ENCODE peak calls at places on chromosomes 13 and 19, in five cellular contexts. Y, P, X, D and R are unnamed samples.

GRCh38 chr19:14021474-14021873 is 6.5 kb upstream of the RLN3 start:
- DNase-seq in Y (no peak), P (no peak), X (no peak), D (no peak), R (no peak)

GRCh38 chr13:50116430-50116973 is 101.3 kb downstream of the KCNRG start:
- DNase-seq in Y (no peak), P (no peak), X (no peak), D (no peak), R (no peak)

GRCh38 chr13:30821421-30821820 is 84.7 kb upstream of the MEDAG start:
- DNase-seq in Y (no peak), P (no peak), X (no peak), D (no peak), R (no peak)

GRCh38 chr19:49691243-49692101 is 556 bp downstream of the CPT1C start:
- DNase-seq in Y (no peak), P (peak; percentile 63), X (no peak), D (peak; percentile 27), R (no peak)

GRCh38 chr19:19232231-19232630 is 20.5 kb downstream of the NCAN start:
- DNase-seq in Y (no peak), P (no peak), X (no peak), D (no peak), R (no peak)

GRCh38 chr19:46471116-46471733 is at the start of gene PNMA8A:
- DNase-seq in Y (no peak), P (peak; percentile 60), X (no peak), D (no peak), R (no peak)

GRCh38 chr13:101939370-101939769 is 462.5 kb downstream of the FGF14 start:
- DNase-seq in Y (no peak), P (no peak), X (no peak), D (no peak), R (no peak)

GRCh38 chr13:60426075-60426474 is 29.1 kb downstream of the TDRD3 start:
- DNase-seq in Y (no peak), P (no peak), X (no peak), D (no peak), R (no peak)

GRCh38 chr19:15840833-15841232 is 25.4 kb upstream of the OR10H1 start:
- DNase-seq in Y (no peak), P (no peak), X (no peak), D (no peak), R (no peak)

GRCh38 chr13:83377486-83377885 is 504.8 kb downstream of the SLITRK1 start:
- DNase-seq in Y (no peak), P (no peak), X (no peak), D (no peak), R (no peak)

GRCh38 chr19:4521170-4521887 is 3.0 kb upstream of the PLIN4 start:
- DNase-seq in Y (no peak), P (peak; percentile 24), X (no peak), D (no peak), R (no peak)

GRCh38 chr19:55173717-55174409 is 6.2 kb downstream of the SYT5 start:
- DNase-seq in Y (no peak), P (peak; percentile 73), X (no peak), D (peak; percentile 21), R (no peak)

GRCh38 chr13:41019578-41020347 is 647 bp upstream of the ELF1 start:
- DNase-seq in Y (no peak), P (no peak), X (no peak), D (no peak), R (no peak)

GRCh38 chr19:55939206-55939605 is 7.1 kb upstream of the NLRP13 start:
- DNase-seq in Y (no peak), P (no peak), X (no peak), D (no peak), R (peak; percentile 53)

GRCh38 chr13:23705578-23705977 is 135.4 kb downstream of the TNFRSF19 start:
- DNase-seq in Y (no peak), P (peak; percentile 43), X (no peak), D (no peak), R (no peak)

GRCh38 chr19:56508282-56508778 is 675 bp downstream of the ZNF471 start:
- DNase-seq in Y (no peak), P (no peak), X (no peak), D (no peak), R (no peak)

GRCh38 chr19:703651-704446 is 4.9 kb upstream of the PALM start:
- DNase-seq in Y (no peak), P (no peak), X (peak; percentile 37), D (peak; percentile 48), R (no peak)

GRCh38 chr13:20190481-20191310 is 2.0 kb downstream of the GJB2 start:
- DNase-seq in Y (no peak), P (peak; percentile 75), X (no peak), D (no peak), R (peak; percentile 77)

GRCh38 chr13:50529154-50529882 is 314.2 kb downstream of the DLEU7 start:
- DNase-seq in Y (no peak), P (peak; percentile 84), X (no peak), D (peak; percentile 8), R (no peak)

GRCh38 chr19:10142701-10143375 is 23.1 kb upstream of the EIF3G start:
- DNase-seq in Y (no peak), P (no peak), X (peak; percentile 10), D (peak; percentile 42), R (no peak)

GRCh38 chr13:46354143-46355087 is 32.6 kb downstream of the RUBCNL start:
- DNase-seq in Y (no peak), P (peak; percentile 96), X (peak; percentile 31), D (peak; percentile 11), R (no peak)

GRCh38 chr19:38831142-38831605 is 420 bp downstream of the ECH1 start:
- DNase-seq in Y (no peak), P (peak; percentile 97), X (no peak), D (no peak), R (no peak)

GRCh38 chr13:30340367-30341184 is 33.2 kb upstream of the KATNAL1 start:
- DNase-seq in Y (no peak), P (peak; percentile 99), X (no peak), D (no peak), R (no peak)

GRCh38 chr13:27969073-27969865 is at the start of gene CDX2:
- DNase-seq in Y (no peak), P (no peak), X (no peak), D (no peak), R (no peak)

GRCh38 chr13:100636441-100636840 is 38.2 kb downstream of the TMTC4 start:
- DNase-seq in Y (no peak), P (no peak), X (no peak), D (no peak), R (no peak)

GRCh38 chr19:5691205-5691929 is 1.3 kb downstream of the RPL36 start:
- DNase-seq in Y (no peak), P (peak; percentile 55), X (no peak), D (peak; percentile 77), R (no peak)

GRCh38 chr19:19366691-19367396 is 38.6 kb upstream of the GATAD2A start:
- DNase-seq in Y (no peak), P (peak; percentile 66), X (peak; percentile 49), D (peak; percentile 74), R (no peak)

GRCh38 chr19:31054430-31054829 is 294.8 kb downstream of the TSHZ3 start:
- DNase-seq in Y (no peak), P (peak; percentile 63), X (peak; percentile 7), D (peak; percentile 48), R (peak; percentile 62)

GRCh38 chr19:40687525-40688016 is 2.9 kb downstream of the NUMBL start:
- DNase-seq in Y (no peak), P (peak; percentile 81), X (no peak), D (no peak), R (peak; percentile 96)

GRCh38 chr19:2051771-2052704 is 994 bp upstream of the MKNK2 start:
- DNase-seq in Y (no peak), P (no peak), X (no peak), D (peak; percentile 38), R (no peak)

GRCh38 chr19:54415208-54415900 is at the start of gene TTYH1:
- DNase-seq in Y (no peak), P (no peak), X (no peak), D (peak; percentile 33), R (no peak)

GRCh38 chr19:1247747-1248453 is 483 bp upstream of the MIDN start:
- DNase-seq in Y (no peak), P (peak; percentile 56), X (no peak), D (peak; percentile 69), R (no peak)

GRCh38 chr13:109572389-109572788 is 214.0 kb downstream of the IRS2 start:
- DNase-seq in Y (no peak), P (no peak), X (no peak), D (no peak), R (no peak)

GRCh38 chr13:98285317-98285716 is 108.2 kb upstream of the RNF113B start:
- DNase-seq in Y (no peak), P (peak; percentile 17), X (no peak), D (no peak), R (no peak)